ENCODE peak calls at places on chromosomes 4 and X, in five cellular contexts. U is stimulated activated effector memory CD8-positive, alpha-beta T cell treated with anti-CD3 and anti-CD28 coated beads, Interleukin-12 subunit alpha, Interleukin-12 subunit beta, amount 100 ng/mL, for 72 hours; P is B cell; Q is NCI-H1694 treated with DMSO at 0.1 percent for 48 hours; E is A549. Z is an unnamed sample.

GRCh38 chr4:153337686-153338085 is 6.8 kb upstream of the MND1 start:
- DNase-seq in E (no peak), U (no peak), P (no peak), Q (no peak), Z (no peak)

GRCh38 chr4:156503119-156503518 is 468.5 kb downstream of the PDGFC start:
- DNase-seq in P (no peak), U (no peak), E (no peak), Q (no peak), Z (no peak)

GRCh38 chrX:12988797-12989196 is 13.9 kb downstream of the TMSB4X start:
- DNase-seq in U (no peak), E (peak; percentile 85), Q (no peak), P (no peak), Z (no peak)

GRCh38 chr4:140266958-140267568 is 106.4 kb upstream of the SCOC start:
- DNase-seq in Q (no peak), E (no peak), U (peak; percentile 66), P (no peak), Z (no peak)

GRCh38 chr4:101806914-101807313 is 16.4 kb downstream of the BANK1 start:
- DNase-seq in P (peak; percentile 30), E (peak; percentile 5), Q (peak; percentile 29), U (no peak), Z (no peak)

GRCh38 chr4:76535603-76536380 is 100.8 kb downstream of the SHROOM3 start:
- DNase-seq in E (no peak), P (no peak), Q (no peak), U (no peak), Z (no peak)

GRCh38 chr4:115360441-115360840 is 247.0 kb upstream of the NDST4 start:
- DNase-seq in E (no peak), U (no peak), Q (no peak), P (no peak), Z (no peak)

GRCh38 chrX:84441143-84441542 is 61.1 kb downstream of the HDX start:
- DNase-seq in Q (no peak), E (no peak), U (no peak), P (no peak), Z (no peak)

GRCh38 chrX:129786210-129786651 is 6.5 kb downstream of the SASH3 start:
- DNase-seq in E (no peak), Q (no peak), P (peak; percentile 58), U (no peak), Z (no peak)

GRCh38 chrX:12197030-12197429 is 58.8 kb downstream of the FRMPD4 start:
- DNase-seq in Q (no peak), E (no peak), P (no peak), U (no peak), Z (no peak)

GRCh38 chr4:147526272-147526654 is 45.4 kb downstream of the EDNRA start:
- DNase-seq in U (no peak), P (no peak), E (no peak), Q (no peak), Z (no peak)

GRCh38 chrX:68440438-68440837 is 7.1 kb upstream of the OPHN1 start:
- DNase-seq in Q (no peak), P (no peak), E (no peak), U (no peak), Z (no peak)

GRCh38 chr4:145047151-145047550 is 50.8 kb downstream of the ANAPC10 start:
- DNase-seq in P (no peak), Q (no peak), E (no peak), U (no peak), Z (no peak)

GRCh38 chrX:19799319-19800182 is 87.8 kb downstream of the SH3KBP1 start:
- DNase-seq in E (no peak), P (no peak), Q (peak; percentile 65), U (no peak), Z (peak; percentile 67)

GRCh38 chrX:110853610-110854009 is 58.0 kb upstream of the CHRDL1 start:
- DNase-seq in P (no peak), U (no peak), Q (peak; percentile 19), E (peak; percentile 5), Z (peak; percentile 3)

GRCh38 chr4:180767330-180767729 is 1475.9 kb upstream of the TENM3 start:
- DNase-seq in U (no peak), Q (no peak), E (no peak), P (no peak), Z (no peak)

GRCh38 chrX:38233891-38234807 is 13.5 kb upstream of the SRPX start:
- DNase-seq in P (no peak), E (peak; percentile 13), Q (no peak), U (no peak), Z (no peak)

GRCh38 chr4:125985856-125986255 is 671.1 kb downstream of the FAT4 start:
- DNase-seq in E (no peak), Q (no peak), U (no peak), P (no peak), Z (no peak)

GRCh38 chr4:121822796-121823504 is 733 bp downstream of the CCNA2 start:
- DNase-seq in Q (peak; percentile 30), E (peak; percentile 25), P (no peak), U (peak; percentile 62), Z (no peak)

GRCh38 chrX:49001521-49002090 is 458 bp downstream of the GRIPAP1 start:
- DNase-seq in P (peak; percentile 58), Q (peak; percentile 15), U (no peak), E (peak; percentile 50), Z (peak; percentile 14)

GRCh38 chr4:125314676-125315570 is at the start of gene FAT4:
- DNase-seq in E (peak; percentile 88), U (peak; percentile 50), P (peak; percentile 45), Q (peak; percentile 61), Z (peak; percentile 81)

GRCh38 chr4:116531026-116531425 is 554.4 kb downstream of the TRAM1L1 start:
- DNase-seq in U (no peak), E (no peak), P (no peak), Q (no peak), Z (no peak)

GRCh38 chrX:71095971-71096701 is 485 bp downstream of the FOXO4 start:
- DNase-seq in Q (peak; percentile 36), U (no peak), E (no peak), P (no peak), Z (peak; percentile 20)

GRCh38 chr4:153241970-153242847 is 38.0 kb downstream of the TRIM2 start:
- DNase-seq in P (no peak), E (no peak), U (no peak), Q (no peak), Z (peak; percentile 69)

GRCh38 chr4:15034071-15034764 is 31.9 kb downstream of the CPEB2 start:
- DNase-seq in E (no peak), U (no peak), P (no peak), Q (no peak), Z (no peak)

GRCh38 chr4:8472689-8473197 is 32.2 kb downstream of the TRMT44 start:
- DNase-seq in U (no peak), Q (no peak), P (no peak), E (no peak), Z (no peak)

GRCh38 chr4:143207555-143207954 is 22.8 kb downstream of the USP38 start:
- DNase-seq in Q (no peak), E (peak; percentile 26), U (no peak), P (no peak), Z (no peak)

GRCh38 chrX:149877636-149878035 is 3.3 kb upstream of the MAGEA8 start:
- DNase-seq in E (peak; percentile 6), Q (no peak), P (no peak), U (no peak), Z (no peak)

GRCh38 chrX:18793601-18794089 is 86.2 kb downstream of the PPEF1 start:
- DNase-seq in P (no peak), E (peak; percentile 75), Q (peak; percentile 26), U (no peak), Z (no peak)

GRCh38 chr4:53119685-53120084 is 246.2 kb downstream of the SCFD2 start:
- DNase-seq in P (no peak), E (no peak), Q (no peak), U (no peak), Z (no peak)

GRCh38 chr4:13176603-13177190 is 307.4 kb downstream of the RAB28 start:
- DNase-seq in E (no peak), U (no peak), Q (no peak), P (no peak), Z (no peak)

GRCh38 chr4:109614015-109614414 is 54.0 kb downstream of the MCUB start:
- DNase-seq in P (no peak), U (no peak), Q (no peak), E (no peak), Z (no peak)

GRCh38 chr4:83661359-83661758 is 125.5 kb downstream of the GPAT3 start:
- DNase-seq in U (no peak), E (no peak), P (no peak), Q (no peak), Z (no peak)

Z was measured in DMS 273 treated with DMSO at 0.1 percent for 48 hours.